ENCODE peak calls at places on chromosomes 6 and 20, in six cellular contexts. V is endothelial cell of umbilical vein, G is HCT116, Z is A549, H is transverse colon, D is K562. A is an unnamed sample.

GRCh38 chr6:116314218-116314617 is 34.5 kb upstream of the TSPYL1 start:
- DNase-seq in H (no peak), D (no peak), G (no peak), Z (no peak), V (peak), A (no peak)

GRCh38 chr6:501891-502601 is 110.5 kb downstream of the IRF4 start:
- DNase-seq in H (peak), G (no peak), Z (no peak), V (no peak), D (no peak), A (no peak)

GRCh38 chr6:136173519-136174507 is 76.3 kb downstream of the MTFR2 start:
- DNase-seq in Z (no peak), H (no peak), D (no peak), G (no peak), V (peak), A (no peak)

GRCh38 chr6:9646346-9647042 is 768.4 kb downstream of the TFAP2A start:
- DNase-seq in G (no peak), Z (no peak), V (peak), D (no peak), H (no peak), A (no peak)

GRCh38 chr6:167789358-167789757 is 37.4 kb upstream of the AFDN start:
- DNase-seq in G (no peak), D (no peak), H (no peak), Z (no peak), V (no peak), A (no peak)

GRCh38 chr6:148520109-148520841 is 177.6 kb downstream of the SASH1 start:
- DNase-seq in G (no peak), H (no peak), D (no peak), V (no peak), Z (no peak), A (no peak)

GRCh38 chr6:39342692-39343460 is 20.4 kb upstream of the KCNK16 start:
- DNase-seq in D (no peak), V (no peak), H (no peak), G (no peak), Z (no peak), A (no peak)

GRCh38 chr6:147037881-147038280 is 166.3 kb upstream of the STXBP5 start:
- DNase-seq in V (no peak), G (no peak), H (no peak), D (no peak), Z (no peak), A (no peak)

GRCh38 chr20:62496525-62497218 is 20.9 kb upstream of the GATA5 start:
- DNase-seq in H (peak), D (peak), G (no peak), Z (no peak), V (no peak), A (peak)

GRCh38 chr20:38932457-38933120 is 6.4 kb downstream of the FAM83D start:
- DNase-seq in G (no peak), D (no peak), Z (no peak), V (peak), H (no peak), A (peak)

GRCh38 chr6:69866351-69867074 is at the start of gene COL19A1:
- DNase-seq in V (peak), H (peak), G (no peak), D (no peak), Z (no peak), A (peak)

GRCh38 chr20:10654630-10655029 is 19.2 kb downstream of the JAG1 start:
- DNase-seq in H (peak), D (no peak), V (peak), G (no peak), Z (no peak), A (no peak)

GRCh38 chr6:41335296-41335695 is at the start of gene NCR2:
- DNase-seq in Z (no peak), G (no peak), D (no peak), V (no peak), H (no peak), A (no peak)

GRCh38 chr6:160248538-160248937 is 10.1 kb downstream of the SLC22A2 start:
- DNase-seq in H (no peak), Z (peak), G (no peak), D (no peak), V (no peak), A (no peak)

DNA sequence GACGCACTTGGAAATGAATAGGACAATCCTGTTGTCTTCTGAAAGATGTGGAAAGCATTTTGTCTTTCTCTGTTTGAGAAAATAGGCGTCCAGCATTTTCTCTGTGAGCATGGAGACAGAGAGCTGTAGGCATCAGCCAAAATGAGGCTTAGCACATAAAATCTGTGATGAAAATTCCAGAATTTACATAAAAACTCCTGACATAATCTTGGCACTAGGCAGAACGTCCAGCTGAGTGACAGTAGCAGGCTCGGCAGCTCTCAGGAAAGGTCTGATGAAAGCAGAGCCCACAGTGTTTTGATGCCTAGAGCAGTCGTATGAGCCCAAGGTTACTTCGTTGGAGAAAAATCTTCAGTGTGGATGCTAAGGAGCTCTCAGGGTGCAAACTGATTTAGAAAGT is 543.3 kb upstream of the MAP3K7 start:
- DNase-seq in V (no peak), H (no peak), Z (no peak), D (no peak), G (no peak), A (no peak)
- TF ChIP-seq POLR2A in V (no peak), H (no peak), Z (no peak), D (no peak), G (no peak), A (no peak)

DNA sequence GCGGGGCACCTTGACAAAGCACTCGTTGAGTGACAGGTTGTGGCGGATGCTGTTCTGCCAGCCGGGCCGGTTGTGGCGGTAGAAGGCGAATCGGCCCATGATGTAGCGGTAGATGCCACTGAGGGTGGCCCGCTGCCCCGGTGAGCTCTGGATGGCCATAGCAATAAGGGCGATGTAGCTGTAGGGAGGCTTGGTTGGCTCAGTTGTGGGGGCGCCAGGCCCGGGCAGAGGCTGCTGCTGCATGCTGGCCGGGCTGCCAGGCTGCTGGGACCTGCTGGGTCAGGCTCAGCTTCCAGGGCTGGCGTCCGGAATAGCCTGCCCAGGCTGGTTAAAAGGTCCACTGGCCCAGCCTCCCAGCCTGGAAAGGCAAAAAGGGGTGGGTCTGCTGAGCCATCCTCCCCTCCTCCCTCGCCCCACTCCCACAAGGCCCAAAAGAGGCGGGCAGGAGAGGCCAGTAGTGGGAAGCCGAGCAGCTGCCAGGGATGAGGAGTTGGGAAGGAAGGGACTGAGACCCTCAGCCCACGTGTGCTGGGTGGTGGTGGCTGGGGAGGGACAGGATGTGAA is at the start of gene FOXS1:
- DNase-seq in G (no peak), Z (no peak), H (no peak), V (peak), D (no peak), A (no peak)
- TF ChIP-seq POLR2A in G (no peak), Z (no peak), H (no peak), V (no peak), D (no peak), A (no peak)

GRCh38 chr6:44221291-44221960 is 2.0 kb upstream of the SLC29A1 start:
- DNase-seq in H (peak), Z (peak), D (peak), G (no peak), V (peak), A (peak)
- TF ChIP-seq POLR2A in H (no peak), Z (no peak), D (no peak), G (no peak), V (no peak), A (no peak)

GRCh38 chr20:51570755-51571469 is 28.4 kb upstream of the NFATC2 start:
- DNase-seq in D (no peak), G (no peak), V (peak), H (peak), Z (no peak), A (no peak)

GRCh38 chr20:51566594-51566993 is 24.1 kb upstream of the NFATC2 start:
- DNase-seq in H (no peak), D (no peak), G (no peak), Z (no peak), V (no peak), A (no peak)

GRCh38 chr20:51567622-51568021 is 25.1 kb upstream of the NFATC2 start:
- DNase-seq in D (no peak), G (no peak), H (no peak), V (no peak), Z (no peak), A (no peak)

GRCh38 chr20:51571470-51571794 is 28.9 kb upstream of the NFATC2 start:
- DNase-seq in V (no peak), D (no peak), G (no peak), H (no peak), Z (no peak), A (no peak)

DNA sequence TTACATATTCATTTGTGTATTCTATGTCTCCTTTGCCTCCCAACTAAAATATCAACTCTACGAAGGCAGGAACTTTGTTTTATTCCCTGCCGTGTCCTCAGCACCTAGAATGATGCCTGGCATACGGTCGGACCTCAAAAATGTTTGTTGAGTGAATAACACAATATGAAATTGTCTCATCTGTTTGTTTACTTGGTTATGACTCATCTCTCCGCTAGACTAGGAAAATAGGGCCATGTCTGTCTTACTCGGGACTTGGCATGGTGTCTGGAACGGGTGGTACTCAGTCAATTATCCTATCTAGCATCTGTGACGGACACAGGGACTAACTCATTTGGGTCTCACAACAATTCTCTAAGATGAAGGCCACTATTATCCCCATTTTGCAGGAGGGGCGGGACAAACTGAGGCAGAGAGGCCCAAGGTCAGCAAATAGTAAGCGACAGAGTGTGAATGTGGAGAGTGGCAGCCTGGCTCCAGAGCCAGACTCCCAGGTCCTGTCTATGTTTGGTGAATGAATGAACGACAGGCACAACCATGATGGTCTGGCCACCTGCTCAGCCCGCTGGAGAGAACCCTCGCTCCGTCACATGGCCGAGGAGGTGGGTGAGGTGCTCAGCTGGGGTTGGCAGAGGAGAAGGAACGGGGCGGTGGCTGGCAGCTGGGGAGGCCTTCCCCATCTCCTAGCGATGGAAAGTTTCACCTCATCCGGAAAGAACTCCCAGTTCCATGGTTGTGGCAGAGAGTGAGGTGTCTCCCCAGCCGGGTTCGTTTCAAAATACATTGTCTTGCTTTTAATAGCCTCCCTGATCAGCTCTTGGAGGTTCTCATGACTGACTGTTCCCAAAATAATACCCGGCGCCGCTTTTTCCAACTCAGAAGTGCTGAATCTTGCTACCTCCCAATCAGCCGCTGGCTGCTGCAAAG is 27.6 kb upstream of the NFATC2 start:
- DNase-seq in H (no peak), Z (peak), V (peak), D (no peak), G (no peak), A (no peak)
- TF ChIP-seq POLR2A in H (no peak), Z (no peak), V (no peak), D (no peak), G (no peak), A (no peak)

DNA sequence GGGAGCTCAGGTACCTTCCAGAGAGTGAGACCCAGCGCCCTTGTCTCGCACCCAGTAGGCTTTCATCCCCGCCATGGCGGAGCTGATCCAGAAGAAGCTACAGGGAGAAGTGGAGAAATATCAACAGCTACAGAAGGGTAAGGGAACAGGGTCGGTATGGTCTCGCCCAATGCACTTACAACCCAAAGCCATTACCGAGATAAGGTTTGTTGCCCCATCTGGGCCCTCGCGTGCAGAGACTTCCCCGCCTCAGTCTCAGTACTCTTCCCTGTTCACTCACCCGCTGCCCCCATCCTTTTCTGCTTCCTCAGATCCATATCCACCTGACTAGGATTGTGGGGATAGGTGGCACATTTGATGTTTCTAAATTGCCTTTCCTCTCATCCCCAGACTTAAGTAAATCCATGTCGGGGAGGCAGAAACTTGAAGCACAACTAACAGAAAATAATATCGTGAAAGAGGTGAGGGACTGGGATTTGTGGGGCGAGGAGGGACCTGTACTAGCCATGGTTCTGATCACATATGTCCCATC is 449 bp downstream of the PFDN6 start:
- DNase-seq in G (no peak), D (peak), V (no peak), Z (no peak), H (no peak), A (peak)
- TF ChIP-seq POLR2A in G (no peak), D (peak), V (peak), Z (no peak), H (no peak), A (peak)

DNA sequence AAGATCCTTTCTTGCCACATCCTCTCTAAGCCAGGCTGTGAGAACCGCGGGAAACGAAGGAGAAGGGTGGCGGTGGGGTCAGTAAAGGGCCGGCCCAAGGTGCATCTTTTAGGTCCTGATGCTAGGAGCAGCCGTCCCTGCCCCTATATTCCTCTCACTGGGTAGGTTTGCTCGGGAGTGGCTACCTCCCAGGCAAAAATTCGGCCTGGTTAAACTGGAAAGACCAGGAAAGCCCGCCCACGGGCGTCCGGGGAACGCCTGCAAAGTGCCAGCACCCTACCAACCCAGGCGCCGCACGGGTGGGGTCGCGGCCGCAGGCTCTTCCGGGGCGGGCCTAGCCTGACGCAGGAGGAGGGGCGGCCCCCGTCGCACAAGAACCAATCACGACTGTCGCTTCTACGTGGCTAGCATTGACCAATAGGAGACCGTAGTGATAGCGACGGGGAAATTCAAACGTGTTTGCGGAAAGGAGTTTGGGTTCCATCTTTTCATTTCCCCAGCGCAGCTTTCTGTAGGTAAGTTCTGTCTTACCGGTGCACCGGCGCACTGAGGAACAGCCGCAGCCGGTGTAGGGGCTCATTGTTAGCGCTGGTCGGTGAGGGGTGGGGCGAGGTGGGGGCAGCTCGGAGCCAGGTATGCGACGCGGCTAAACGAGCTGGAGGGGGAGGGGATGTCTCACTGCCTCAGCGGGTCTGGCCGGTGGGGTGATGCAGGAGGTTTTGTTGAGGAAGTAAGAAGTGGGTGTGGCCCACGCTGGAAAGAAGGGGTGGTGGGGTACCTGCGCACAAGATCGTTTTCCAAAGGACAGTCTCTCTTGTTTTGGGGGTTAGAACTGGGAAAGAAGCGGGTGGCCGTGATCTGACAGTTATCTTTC is at the start of gene TTK:
- DNase-seq in G (peak), V (peak), D (peak), Z (peak), H (peak), A (peak)
- TF ChIP-seq POLR2A in G (peak), V (peak), D (peak), Z (no peak), H (peak), A (peak)

A was measured in erythroblast.